ENCODE peak calls at places on chromosomes 6 and 20, in four cellular contexts. O, J, S and X are unnamed samples.

GRCh38 chr6:124400600-124400999 is 561.6 kb upstream of the RNF217 start:
- DNase-seq in S (no peak), O (no peak), J (no peak), X (no peak)

GRCh38 chr6:139262519-139263300 is 29.1 kb downstream of the TXLNB start:
- DNase-seq in J (peak), S (no peak), O (no peak), X (peak)

GRCh38 chr6:156598316-156598715 is 178.9 kb upstream of the ARID1B start:
- DNase-seq in O (no peak), S (no peak), J (no peak), X (no peak)

GRCh38 chr6:20352346-20352745 is 49.3 kb upstream of the E2F3 start:
- DNase-seq in O (no peak), S (no peak), J (no peak), X (no peak)

GRCh38 chr20:50302463-50303041 is 111.9 kb downstream of the CEBPB start:
- DNase-seq in O (no peak), S (no peak), J (no peak), X (no peak)

GRCh38 chr20:48231253-48231652 is 446.0 kb upstream of the SULF2 start:
- DNase-seq in S (no peak), O (no peak), J (no peak), X (no peak)

GRCh38 chr20:14644698-14645097 is 307.3 kb upstream of the FLRT3 start:
- DNase-seq in O (no peak), J (no peak), S (no peak), X (no peak)

GRCh38 chr6:9799582-9799981 is 615.3 kb downstream of the TFAP2A start:
- DNase-seq in O (no peak), J (no peak), S (no peak), X (no peak)

GRCh38 chr20:48932375-48932941 is 10.9 kb downstream of the ARFGEF2 start:
- DNase-seq in S (no peak), O (no peak), J (no peak), X (no peak)

GRCh38 chr6:28816909-28817807 is 106.6 kb downstream of the TRIM27 start:
- DNase-seq in O (no peak), J (no peak), S (no peak), X (peak)

GRCh38 chr6:13089296-13089994 is 238.9 kb downstream of the TBC1D7 start:
- DNase-seq in S (no peak), J (no peak), O (no peak), X (no peak)

GRCh38 chr6:77470983-77471382 is 7.7 kb upstream of the HTR1B start:
- DNase-seq in J (no peak), O (no peak), S (no peak), X (no peak)

GRCh38 chr6:97705568-97705967 is 422.6 kb upstream of the MMS22L start:
- DNase-seq in O (peak), S (no peak), J (peak), X (no peak)

GRCh38 chr6:87822011-87822410 is 120.0 kb upstream of the AKIRIN2 start:
- DNase-seq in J (no peak), O (no peak), S (no peak), X (no peak)

GRCh38 chr6:87828044-87828443 is 126.0 kb upstream of the AKIRIN2 start:
- DNase-seq in O (no peak), J (peak), S (no peak), X (no peak)

GRCh38 chr6:30325150-30325872 is 1.4 kb upstream of the TRIM39 start:
- DNase-seq in S (no peak), J (peak), O (peak), X (peak)

GRCh38 chr6:52576054-52576391 is 837 bp downstream of the TRAM2 start:
- DNase-seq in J (no peak), S (no peak), O (no peak), X (no peak)

GRCh38 chr6:146289816-146290588 is 253.6 kb upstream of the RAB32 start:
- DNase-seq in O (no peak), S (no peak), J (no peak), X (no peak)

GRCh38 chr20:5833309-5833941 is 83.2 kb downstream of the SHLD1 start:
- DNase-seq in S (no peak), O (no peak), J (no peak), X (no peak)

GRCh38 chr20:45012682-45013302 is 46.5 kb downstream of the STK4 start:
- DNase-seq in S (no peak), J (no peak), O (no peak), X (no peak)

GRCh38 chr6:89162047-89162371 is 16.2 kb downstream of the PM20D2 start:
- DNase-seq in O (no peak), S (no peak), J (no peak), X (no peak)

GRCh38 chr20:48025061-48025515 is 239.8 kb upstream of the SULF2 start:
- DNase-seq in S (no peak), J (peak), O (peak), X (no peak)

GRCh38 chr6:123434186-123434585 is 202.6 kb downstream of the TRDN start:
- DNase-seq in O (no peak), S (no peak), J (no peak), X (no peak)

GRCh38 chr20:37867289-37868195 is 35.4 kb upstream of the VSTM2L start:
- DNase-seq in O (no peak), S (peak), J (no peak), X (no peak)

GRCh38 chr6:70375166-70375565 is 38.1 kb upstream of the FAM135A start:
- DNase-seq in O (no peak), J (no peak), S (no peak), X (no peak)

GRCh38 chr6:37690964-37691735 is 6.5 kb downstream of the MDGA1 start:
- DNase-seq in S (no peak), O (no peak), J (no peak), X (no peak)

GRCh38 chr6:127186889-127187288 is 68.4 kb downstream of the RSPO3 start:
- DNase-seq in S (no peak), O (peak), J (peak), X (no peak)

GRCh38 chr6:87671555-87672029 is 30.4 kb downstream of the AKIRIN2 start:
- DNase-seq in O (no peak), J (no peak), S (no peak), X (no peak)

GRCh38 chr20:9482180-9482579 is 32.2 kb upstream of the LAMP5 start:
- DNase-seq in J (no peak), O (no peak), S (no peak), X (no peak)

DNA sequence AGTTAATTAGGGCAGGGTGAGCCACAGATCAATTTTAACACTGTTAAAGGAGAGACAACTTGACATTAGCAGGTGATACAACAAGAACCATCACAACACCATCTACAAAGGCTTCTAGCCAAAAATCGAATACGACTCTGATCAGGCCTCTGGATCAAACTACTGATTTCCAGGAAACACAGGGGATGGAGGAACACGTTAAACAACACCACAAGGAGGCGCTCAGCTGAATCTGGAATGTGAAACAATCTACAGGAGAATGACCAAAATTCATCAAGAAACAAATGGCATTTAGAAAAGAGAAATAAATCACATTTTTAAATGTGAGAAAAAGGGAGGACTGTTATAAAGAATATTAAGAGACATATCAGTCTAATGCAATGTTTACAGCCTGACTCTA is 13.5 kb upstream of the MAFB start:
- DNase-seq in J (no peak), O (no peak), S (no peak), X (no peak)
- TF ChIP-seq CTCF in J (peak), O (no peak), S (no peak), X (peak)

GRCh38 chr20:36141310-36141709 is 13.2 kb upstream of the EPB41L1 start:
- DNase-seq in O (no peak), J (no peak), S (no peak), X (no peak)
- TF ChIP-seq CTCF in O (no peak), J (peak), S (no peak), X (peak)

DNA sequence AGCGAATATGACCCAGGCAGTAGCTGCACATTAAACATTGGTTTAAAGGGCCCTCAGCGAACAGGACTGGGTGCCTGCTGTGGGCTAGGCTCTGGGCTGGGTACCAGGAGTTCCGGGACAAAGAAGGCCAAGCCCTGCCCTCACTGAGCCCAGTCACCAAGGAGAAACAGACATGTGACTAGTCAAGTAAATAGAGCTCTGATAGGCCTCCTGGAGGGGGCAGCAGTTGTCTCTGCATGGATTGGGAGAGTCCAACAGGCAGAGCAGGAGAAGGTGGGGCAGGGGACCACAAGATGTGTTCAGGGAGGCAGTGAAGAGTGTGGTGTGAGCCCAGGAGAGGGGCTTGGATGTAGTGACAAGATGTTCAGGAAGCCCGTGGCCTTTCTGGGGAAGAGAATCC is 3.1 kb downstream of the HM13 start:
- DNase-seq in S (no peak), J (no peak), O (peak), X (no peak)
- TF ChIP-seq CTCF in S (no peak), J (peak), O (no peak), X (no peak)

DNA sequence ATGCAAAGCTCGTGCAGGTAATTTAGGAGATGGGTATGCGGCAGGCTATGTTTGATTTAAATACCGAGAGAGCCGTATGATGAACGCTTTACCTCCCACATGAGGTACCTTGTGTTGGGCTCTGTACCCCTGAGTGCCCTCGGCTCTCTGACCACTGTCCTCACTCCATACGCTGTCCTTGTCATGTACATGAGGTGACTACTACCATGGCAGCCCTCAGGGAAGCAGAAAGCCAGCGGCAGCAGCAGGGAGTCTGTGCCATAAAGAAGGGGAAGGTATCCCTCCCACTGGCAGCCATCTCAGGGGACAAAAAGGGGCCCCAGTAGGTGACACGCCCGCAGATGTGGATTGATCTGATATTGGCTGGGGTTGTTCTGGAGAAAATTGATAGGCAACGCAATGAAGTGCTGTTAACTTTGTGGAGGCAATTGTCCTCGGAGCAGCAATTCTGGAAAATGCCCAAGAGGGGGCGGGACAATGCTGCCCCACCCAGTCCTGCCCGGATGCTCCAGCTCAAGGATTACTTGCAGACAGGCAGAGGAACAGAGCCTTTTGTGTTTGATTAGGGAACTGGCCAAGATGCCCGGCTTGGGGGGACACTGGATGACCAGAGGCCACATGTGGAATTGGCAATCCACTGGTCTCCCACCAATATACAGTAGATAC is 38.0 kb upstream of the HSF2 start:
- DNase-seq in S (no peak), O (no peak), J (no peak), X (no peak)
- TF ChIP-seq CTCF in S (no peak), O (no peak), J (no peak), X (no peak)

GRCh38 chr6:134918418-134918961 is 31.4 kb downstream of the ALDH8A1 start:
- DNase-seq in S (no peak), O (no peak), J (no peak), X (no peak)
- TF ChIP-seq CTCF in S (no peak), O (no peak), J (no peak), X (no peak)